ENCODE peak calls at places on chromosomes 2 and 18, in six cellular contexts. F is spleen, Q is uterus, R is cardiac muscle cell, B is fibroblast of villous mesenchyme, D is body of pancreas. U is an unnamed sample.

GRCh38 chr18:36194719-36195315 is 7.5 kb downstream of the MOCOS start:
- DNase-seq in R (no peak), B (no peak), Q (no peak), D (no peak), F (no peak), U (no peak)

GRCh38 chr2:15818186-15818795 is 122.1 kb upstream of the MYCN start:
- DNase-seq in F (no peak), R (no peak), B (no peak), D (no peak), Q (no peak), U (no peak)

GRCh38 chr2:73859721-73860586 is 31.2 kb downstream of the STAMBP start:
- DNase-seq in F (no peak), D (no peak), Q (no peak), B (peak; percentile 55), R (peak; percentile 59), U (peak; percentile 79)

GRCh38 chr2:64173156-64174135 is 29.2 kb upstream of the PELI1 start:
- DNase-seq in B (no peak), D (no peak), R (no peak), F (no peak), Q (no peak), U (no peak)

GRCh38 chr2:238101891-238102841 is 2.0 kb downstream of the ESPNL start:
- DNase-seq in R (no peak), F (no peak), B (no peak), Q (peak; percentile 8), D (no peak), U (no peak)

GRCh38 chr18:74498712-74499629 is 2.8 kb downstream of the CNDP2 start:
- DNase-seq in Q (no peak), R (no peak), F (peak; percentile 93), B (peak; percentile 50), D (peak; percentile 70), U (no peak)

GRCh38 chr2:184875911-184876310 is 277.6 kb downstream of the ZNF804A start:
- DNase-seq in B (no peak), F (no peak), D (no peak), Q (no peak), R (peak; percentile 2), U (peak; percentile 15)

GRCh38 chr2:218003265-218003950 is 613 bp upstream of the TNS1 start:
- DNase-seq in D (peak; percentile 63), F (no peak), B (no peak), Q (peak; percentile 70), R (peak; percentile 87), U (peak; percentile 33)

GRCh38 chr2:26770986-26771586 is 7.0 kb downstream of the SLC35F6 start:
- DNase-seq in D (peak; percentile 82), F (no peak), R (peak; percentile 94), B (peak; percentile 85), Q (peak; percentile 85), U (peak; percentile 71)

GRCh38 chr2:222554511-222554910 is 101.4 kb downstream of the FARSB start:
- DNase-seq in D (no peak), B (no peak), R (peak; percentile 6), F (no peak), Q (no peak), U (no peak)

GRCh38 chr18:70499218-70499691 is 210.4 kb downstream of the SOCS6 start:
- DNase-seq in F (no peak), Q (no peak), B (peak; percentile 1), D (no peak), R (no peak), U (no peak)

GRCh38 chr2:201366166-201366565 is 9.0 kb upstream of the FLACC1 start:
- DNase-seq in D (no peak), R (no peak), Q (no peak), B (peak; percentile 10), F (no peak), U (peak; percentile 7)

GRCh38 chr2:113157897-113158753 is 15.6 kb upstream of the PSD4 start:
- DNase-seq in R (peak; percentile 26), Q (no peak), F (no peak), D (no peak), B (no peak), U (peak; percentile 51)

GRCh38 chr2:62570861-62571698 is 65.1 kb upstream of the TMEM17 start:
- DNase-seq in B (no peak), Q (no peak), D (peak; percentile 71), F (no peak), R (no peak), U (no peak)

GRCh38 chr18:46386788-46387187 is 270.2 kb downstream of the LOXHD1 start:
- DNase-seq in D (no peak), Q (no peak), F (no peak), B (no peak), R (peak; percentile 22), U (no peak)

GRCh38 chr2:49043405-49043982 is 110.8 kb downstream of the FSHR start:
- DNase-seq in B (no peak), R (no peak), F (no peak), Q (no peak), D (no peak), U (no peak)

GRCh38 chr2:100821255-100821912 is 1.4 kb downstream of the NPAS2 start:
- DNase-seq in D (no peak), Q (no peak), B (no peak), R (peak; percentile 39), F (no peak), U (peak; percentile 32)

GRCh38 chr2:138356178-138356577 is 145.4 kb upstream of the SPOPL start:
- DNase-seq in F (no peak), D (peak; percentile 27), B (peak; percentile 72), R (peak; percentile 93), Q (no peak), U (peak; percentile 23)

GRCh38 chr2:12300019-12300602 is 416.6 kb upstream of the TRIB2 start:
- DNase-seq in B (peak; percentile 38), R (peak; percentile 56), F (no peak), Q (no peak), D (no peak), U (no peak)

GRCh38 chr2:188765522-188765921 is 208.7 kb upstream of the COL3A1 start:
- DNase-seq in R (peak; percentile 66), F (no peak), D (peak; percentile 41), Q (no peak), B (peak; percentile 45), U (peak; percentile 25)

GRCh38 chr2:195674491-195675226 is 17.6 kb downstream of the SLC39A10 start:
- DNase-seq in R (peak; percentile 18), D (no peak), Q (no peak), F (no peak), B (no peak), U (peak; percentile 37)

GRCh38 chr18:23069481-23069880 is 65.8 kb upstream of the CABLES1 start:
- DNase-seq in F (no peak), R (no peak), B (no peak), Q (no peak), D (no peak), U (no peak)

GRCh38 chr2:232230557-232230956 is 148.0 kb upstream of the ALPP start:
- DNase-seq in F (no peak), R (peak; percentile 12), B (no peak), Q (no peak), D (peak; percentile 15), U (no peak)

GRCh38 chr2:96354492-96354891 is 18.9 kb downstream of the NCAPH start:
- DNase-seq in B (no peak), Q (no peak), F (no peak), R (no peak), D (no peak), U (no peak)

GRCh38 chr2:96356889-96357288 is 21.3 kb downstream of the NCAPH start:
- DNase-seq in Q (no peak), F (no peak), R (no peak), B (no peak), D (no peak), U (no peak)

GRCh38 chr2:96359866-96360265 is 24.3 kb downstream of the NCAPH start:
- DNase-seq in R (peak; percentile 70), Q (no peak), B (peak; percentile 34), D (no peak), F (no peak), U (no peak)

GRCh38 chr2:96361751-96362150 is 26.2 kb downstream of the NCAPH start:
- DNase-seq in B (no peak), F (no peak), Q (no peak), D (no peak), R (no peak), U (no peak)

DNA sequence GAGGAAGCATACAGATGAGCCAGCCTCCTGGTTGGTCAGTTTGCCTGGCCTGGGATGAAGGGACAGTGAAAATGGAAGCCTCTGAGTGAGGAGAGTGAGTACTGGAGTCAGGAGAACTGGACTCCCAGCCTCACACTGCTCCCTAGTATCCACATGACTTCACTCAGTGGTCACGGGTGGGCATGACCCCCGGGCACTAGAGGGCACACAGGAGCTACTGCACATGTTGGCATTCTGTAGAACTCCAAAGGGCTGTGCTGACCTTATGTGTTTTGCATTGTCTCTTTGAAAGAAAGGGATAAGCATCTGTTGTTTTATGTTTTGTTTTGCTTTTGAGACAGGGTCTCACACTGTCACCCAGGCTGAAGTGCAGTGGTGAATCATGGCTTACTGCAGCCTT is 23.7 kb downstream of the NCAPH start:
- DNase-seq in D (peak; percentile 57), B (no peak), Q (no peak), F (no peak), R (no peak), U (no peak)
- TF ChIP-seq CTCF in D (peak; percentile 34), B (peak; percentile 4), Q (no peak), F (peak; percentile 49), R (peak; percentile 16), U (peak; percentile 12)

DNA sequence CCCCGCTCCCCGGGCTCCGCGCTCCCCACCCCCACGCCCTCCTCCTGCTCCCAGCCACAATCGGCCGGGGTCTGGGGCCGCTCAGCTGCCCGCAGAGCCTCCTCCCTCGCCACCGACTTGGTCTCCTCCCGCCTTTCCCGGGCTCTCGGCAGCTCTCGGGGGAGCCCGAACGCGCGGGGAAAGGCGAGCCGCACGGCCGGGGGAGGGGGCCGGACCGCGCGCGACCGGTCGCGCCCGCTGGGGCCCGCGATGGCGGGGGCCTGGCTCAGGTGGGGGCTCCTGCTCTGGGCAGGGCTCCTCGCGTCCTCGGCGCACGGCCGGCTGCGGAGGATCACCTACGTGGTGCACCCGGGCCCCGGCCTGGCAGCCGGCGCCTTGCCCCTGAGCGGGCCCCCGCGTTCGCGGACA is 327 bp downstream of the LTBP1 start:
- DNase-seq in R (no peak), D (peak; percentile 22), F (peak; percentile 80), B (no peak), Q (no peak), U (no peak)
- H3K4me3 ChIP-seq in R (peak overlapping the region; percentile 88), D (peak overlapping the region; percentile 74), F (peak overlapping the region; percentile 89), B (peak overlapping the region; percentile 78), Q (peak overlapping the region; percentile 88), U (peak overlapping the region; percentile 70)

GRCh38 chr2:125479143-125479636 is 1176.8 kb upstream of the GYPC start:
- DNase-seq in R (no peak), F (peak; percentile 68), D (no peak), B (no peak), Q (no peak), U (no peak)
- TF ChIP-seq CTCF in R (no peak), F (no peak), D (no peak), B (no peak), Q (no peak), U (no peak)

DNA sequence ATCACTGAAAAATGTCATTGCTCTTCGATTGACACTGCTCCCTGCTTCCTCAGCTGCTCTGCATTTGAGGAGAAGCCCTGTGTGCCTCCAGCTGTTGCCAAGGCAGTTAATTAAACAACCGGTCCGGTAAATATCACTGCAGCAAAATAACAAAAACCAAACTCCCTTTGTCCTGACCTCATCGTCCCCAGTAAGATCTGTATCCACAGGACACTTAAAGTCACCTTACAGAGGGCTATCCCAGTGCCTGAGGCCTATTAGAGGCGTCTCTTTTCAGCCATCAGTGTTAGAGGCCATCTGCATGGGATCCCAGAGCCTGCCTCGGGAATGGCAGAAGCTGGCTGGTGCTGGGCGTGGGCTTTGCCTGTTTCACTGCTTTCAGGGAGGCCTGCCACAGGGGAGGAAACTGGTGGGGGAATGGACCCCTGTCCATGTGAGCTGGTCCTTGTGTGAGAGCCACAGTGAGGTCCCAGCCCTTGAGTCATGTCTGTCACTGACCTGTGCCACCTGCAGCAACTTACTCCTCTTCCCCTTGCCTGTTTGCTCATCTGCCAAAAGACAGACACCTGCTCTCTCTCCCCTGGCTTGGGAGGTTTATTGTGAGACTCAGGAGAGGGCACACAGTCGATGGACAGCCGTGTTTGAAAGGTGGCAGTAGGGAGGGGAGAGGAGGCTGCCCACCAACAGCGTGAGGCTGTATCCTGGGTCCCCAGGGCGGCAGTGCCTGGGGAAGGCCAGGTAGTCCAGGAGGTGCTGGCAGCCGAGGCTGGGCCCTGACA is 117.7 kb upstream of the MCFD2 start:
- DNase-seq in D (no peak), B (peak; percentile 34), F (no peak), R (no peak), Q (no peak), U (no peak)
- H3K4me3 ChIP-seq in D (no peak overlapping the region), B (no peak overlapping the region), F (no peak overlapping the region), R (no peak overlapping the region), Q (peak overlapping the region; percentile 13), U (no peak overlapping the region)